ENCODE peak calls at places on chromosomes 16 and 17, in ten cellular contexts. One of them, this sample, is unnamed.

GRCh38 chr16:4083347-4083870 is 32.8 kb downstream of the ADCY9 start:
- DNase-seq in sigmoid colon: no peak
- DNase-seq in pancreas: no peak
- DNase-seq in psoas muscle: no peak
- DNase-seq in spleen: no peak
- DNase-seq in IMR-90: no peak
- DNase-seq in GM23338: no peak
- DNase-seq in neuronal stem cell: no peak
- DNase-seq in Karpas-422: no peak
- DNase-seq in body of pancreas: no peak
- DNase-seq in this sample: no peak

GRCh38 chr17:20281860-20282259 is 185.5 kb downstream of the LGALS9B start:
- DNase-seq in GM23338: no peak
- DNase-seq in sigmoid colon: no peak
- DNase-seq in psoas muscle: peak; percentile 54
- DNase-seq in IMR-90: no peak
- DNase-seq in pancreas: no peak
- DNase-seq in spleen: peak; percentile 83
- DNase-seq in neuronal stem cell: no peak
- DNase-seq in Karpas-422: no peak
- DNase-seq in body of pancreas: no peak
- DNase-seq in this sample: no peak

GRCh38 chr16:68752602-68753001 is 15.5 kb downstream of the CDH1 start:
- DNase-seq in pancreas: no peak
- DNase-seq in GM23338: no peak
- DNase-seq in psoas muscle: no peak
- DNase-seq in IMR-90: no peak
- DNase-seq in spleen: no peak
- DNase-seq in neuronal stem cell: no peak
- DNase-seq in sigmoid colon: no peak
- DNase-seq in body of pancreas: no peak
- DNase-seq in Karpas-422: no peak
- DNase-seq in this sample: no peak

GRCh38 chr17:80254396-80255241 is 6.0 kb upstream of the RNF213 start:
- DNase-seq in spleen: no peak
- DNase-seq in IMR-90: peak; percentile 91
- DNase-seq in psoas muscle: peak; percentile 41
- DNase-seq in neuronal stem cell: no peak
- DNase-seq in GM23338: no peak
- DNase-seq in pancreas: no peak
- DNase-seq in Karpas-422: no peak
- DNase-seq in sigmoid colon: no peak
- DNase-seq in body of pancreas: peak; percentile 66
- DNase-seq in this sample: peak; percentile 82

GRCh38 chr16:324451-325334 is 27.8 kb downstream of the AXIN1 start:
- DNase-seq in psoas muscle: no peak
- DNase-seq in Karpas-422: no peak
- DNase-seq in sigmoid colon: no peak
- DNase-seq in IMR-90: no peak
- DNase-seq in pancreas: no peak
- DNase-seq in neuronal stem cell: no peak
- DNase-seq in GM23338: peak; percentile 70
- DNase-seq in spleen: peak; percentile 90
- DNase-seq in body of pancreas: no peak
- DNase-seq in this sample: no peak

GRCh38 chr17:66915204-66915611 is 49.3 kb upstream of the CACNG4 start:
- DNase-seq in pancreas: no peak
- DNase-seq in spleen: peak; percentile 62
- DNase-seq in GM23338: peak; percentile 31
- DNase-seq in neuronal stem cell: no peak
- DNase-seq in body of pancreas: peak; percentile 40
- DNase-seq in sigmoid colon: no peak
- DNase-seq in psoas muscle: peak; percentile 64
- DNase-seq in Karpas-422: no peak
- DNase-seq in IMR-90: no peak
- DNase-seq in this sample: peak; percentile 75

GRCh38 chr17:39578272-39578671 is 29.4 kb downstream of the NEUROD2 start:
- DNase-seq in GM23338: no peak
- DNase-seq in pancreas: no peak
- DNase-seq in IMR-90: no peak
- DNase-seq in spleen: no peak
- DNase-seq in sigmoid colon: no peak
- DNase-seq in neuronal stem cell: no peak
- DNase-seq in body of pancreas: no peak
- DNase-seq in Karpas-422: no peak
- DNase-seq in psoas muscle: no peak
- DNase-seq in this sample: no peak

GRCh38 chr17:60159479-60159866 is 9.7 kb downstream of the CA4 start:
- DNase-seq in GM23338: no peak
- DNase-seq in sigmoid colon: no peak
- DNase-seq in IMR-90: no peak
- DNase-seq in body of pancreas: no peak
- DNase-seq in Karpas-422: no peak
- DNase-seq in psoas muscle: no peak
- DNase-seq in spleen: no peak
- DNase-seq in neuronal stem cell: no peak
- DNase-seq in pancreas: no peak
- DNase-seq in this sample: no peak

GRCh38 chr17:57221366-57222350 is 34.7 kb upstream of the MSI2 start:
- DNase-seq in GM23338: no peak
- DNase-seq in spleen: no peak
- DNase-seq in pancreas: no peak
- DNase-seq in Karpas-422: no peak
- DNase-seq in IMR-90: no peak
- DNase-seq in neuronal stem cell: no peak
- DNase-seq in body of pancreas: no peak
- DNase-seq in sigmoid colon: no peak
- DNase-seq in psoas muscle: no peak
- DNase-seq in this sample: no peak

GRCh38 chr17:32349503-32349853 is 479 bp upstream of the ZNF207 start:
- DNase-seq in neuronal stem cell: no peak
- DNase-seq in Karpas-422: no peak
- DNase-seq in spleen: peak; percentile 74
- DNase-seq in GM23338: peak; percentile 27
- DNase-seq in psoas muscle: no peak
- DNase-seq in pancreas: no peak
- DNase-seq in sigmoid colon: no peak
- DNase-seq in IMR-90: no peak
- DNase-seq in body of pancreas: no peak
- DNase-seq in this sample: peak; percentile 41

GRCh38 chr16:88769617-88770458 is 15.2 kb downstream of the PIEZO1 start:
- DNase-seq in pancreas: no peak
- DNase-seq in GM23338: peak; percentile 93
- DNase-seq in Karpas-422: peak; percentile 91
- DNase-seq in psoas muscle: no peak
- DNase-seq in IMR-90: no peak
- DNase-seq in spleen: no peak
- DNase-seq in neuronal stem cell: peak; percentile 67
- DNase-seq in sigmoid colon: no peak
- DNase-seq in body of pancreas: peak; percentile 76
- DNase-seq in this sample: peak; percentile 82

GRCh38 chr16:74034862-74035261 is 261.8 kb upstream of the PSMD7 start:
- DNase-seq in neuronal stem cell: peak; percentile 36
- DNase-seq in Karpas-422: peak; percentile 67
- DNase-seq in GM23338: peak; percentile 76
- DNase-seq in spleen: no peak
- DNase-seq in pancreas: no peak
- DNase-seq in IMR-90: peak; percentile 11
- DNase-seq in psoas muscle: no peak
- DNase-seq in body of pancreas: no peak
- DNase-seq in sigmoid colon: no peak
- DNase-seq in this sample: no peak

GRCh38 chr17:7293821-7294613 is 422 bp downstream of the YBX2 start:
- DNase-seq in body of pancreas: peak; percentile 46
- DNase-seq in neuronal stem cell: no peak
- DNase-seq in Karpas-422: no peak
- DNase-seq in GM23338: peak; percentile 91
- DNase-seq in IMR-90: no peak
- DNase-seq in sigmoid colon: no peak
- DNase-seq in spleen: no peak
- DNase-seq in psoas muscle: no peak
- DNase-seq in pancreas: peak; percentile 72
- DNase-seq in this sample: no peak

GRCh38 chr17:38893612-38894011 is 23.8 kb downstream of the LASP1 start:
- DNase-seq in spleen: peak; percentile 88
- DNase-seq in sigmoid colon: no peak
- DNase-seq in IMR-90: no peak
- DNase-seq in GM23338: no peak
- DNase-seq in pancreas: no peak
- DNase-seq in body of pancreas: no peak
- DNase-seq in psoas muscle: no peak
- DNase-seq in Karpas-422: no peak
- DNase-seq in neuronal stem cell: no peak
- DNase-seq in this sample: no peak

GRCh38 chr17:57363998-57364645 is 107.8 kb downstream of the MSI2 start:
- DNase-seq in spleen: no peak
- DNase-seq in body of pancreas: no peak
- DNase-seq in pancreas: no peak
- DNase-seq in Karpas-422: no peak
- DNase-seq in psoas muscle: no peak
- DNase-seq in sigmoid colon: no peak
- DNase-seq in IMR-90: no peak
- DNase-seq in neuronal stem cell: no peak
- DNase-seq in GM23338: no peak
- DNase-seq in this sample: no peak

GRCh38 chr17:40033339-40033738 is 18.1 kb downstream of the CSF3 start:
- DNase-seq in pancreas: no peak
- DNase-seq in GM23338: no peak
- DNase-seq in body of pancreas: peak; percentile 71
- DNase-seq in psoas muscle: no peak
- DNase-seq in spleen: no peak
- DNase-seq in neuronal stem cell: no peak
- DNase-seq in sigmoid colon: no peak
- DNase-seq in Karpas-422: no peak
- DNase-seq in IMR-90: no peak
- DNase-seq in this sample: no peak

GRCh38 chr16:3149630-3150345 is 15.0 kb downstream of the ZNF213 start:
- DNase-seq in IMR-90: peak; percentile 42
- DNase-seq in body of pancreas: peak; percentile 70
- DNase-seq in Karpas-422: peak; percentile 87
- DNase-seq in neuronal stem cell: peak; percentile 65
- DNase-seq in pancreas: peak; percentile 83
- DNase-seq in psoas muscle: peak; percentile 80
- DNase-seq in GM23338: peak; percentile 89
- DNase-seq in spleen: peak; percentile 90
- DNase-seq in sigmoid colon: peak; percentile 83
- DNase-seq in this sample: peak; percentile 48

GRCh38 chr17:35736236-35736635 is 4.8 kb downstream of the RASL10B start:
- DNase-seq in Karpas-422: no peak
- DNase-seq in body of pancreas: no peak
- DNase-seq in IMR-90: no peak
- DNase-seq in sigmoid colon: no peak
- DNase-seq in neuronal stem cell: no peak
- DNase-seq in spleen: no peak
- DNase-seq in pancreas: no peak
- DNase-seq in GM23338: no peak
- DNase-seq in psoas muscle: no peak
- DNase-seq in this sample: no peak

GRCh38 chr16:31487076-31487719 is 4.3 kb downstream of the SLC5A2 start:
- DNase-seq in Karpas-422: no peak
- DNase-seq in psoas muscle: peak; percentile 52
- DNase-seq in IMR-90: no peak
- DNase-seq in pancreas: peak; percentile 60
- DNase-seq in neuronal stem cell: no peak
- DNase-seq in sigmoid colon: no peak
- DNase-seq in spleen: no peak
- DNase-seq in GM23338: no peak
- DNase-seq in body of pancreas: no peak
- DNase-seq in this sample: no peak
- H3K27ac ChIP-seq in Karpas-422: no peak overlapping the region
- H3K27ac ChIP-seq in psoas muscle: no peak overlapping the region
- H3K27ac ChIP-seq in IMR-90: no peak overlapping the region
- H3K27ac ChIP-seq in pancreas: no peak overlapping the region
- H3K27ac ChIP-seq in neuronal stem cell: no peak overlapping the region
- H3K27ac ChIP-seq in sigmoid colon: no peak overlapping the region
- H3K27ac ChIP-seq in spleen: peak overlapping the region; percentile 71
- H3K27ac ChIP-seq in GM23338: no peak overlapping the region
- H3K27ac ChIP-seq in body of pancreas: no peak overlapping the region
- H3K27ac ChIP-seq in this sample: no peak overlapping the region

GRCh38 chr16:23519282-23519681 is 9.0 kb upstream of the GGA2 start:
- DNase-seq in psoas muscle: no peak
- DNase-seq in body of pancreas: no peak
- DNase-seq in sigmoid colon: no peak
- DNase-seq in spleen: no peak
- DNase-seq in pancreas: no peak
- DNase-seq in GM23338: no peak
- DNase-seq in neuronal stem cell: no peak
- DNase-seq in Karpas-422: peak; percentile 65
- DNase-seq in IMR-90: no peak
- DNase-seq in this sample: no peak
- H3K27ac ChIP-seq in psoas muscle: no peak overlapping the region
- H3K27ac ChIP-seq in body of pancreas: no peak overlapping the region
- H3K27ac ChIP-seq in sigmoid colon: no peak overlapping the region
- H3K27ac ChIP-seq in spleen: peak overlapping the region; percentile 76
- H3K27ac ChIP-seq in pancreas: no peak overlapping the region
- H3K27ac ChIP-seq in GM23338: no peak overlapping the region
- H3K27ac ChIP-seq in neuronal stem cell: no peak overlapping the region
- H3K27ac ChIP-seq in Karpas-422: peak overlapping the region; percentile 94
- H3K27ac ChIP-seq in IMR-90: no peak overlapping the region
- H3K27ac ChIP-seq in this sample: no peak overlapping the region

GRCh38 chr17:51419476-51419875 is 159.1 kb downstream of the UTP18 start:
- DNase-seq in GM23338: no peak
- DNase-seq in psoas muscle: no peak
- DNase-seq in spleen: no peak
- DNase-seq in Karpas-422: no peak
- DNase-seq in body of pancreas: peak; percentile 20
- DNase-seq in sigmoid colon: no peak
- DNase-seq in pancreas: no peak
- DNase-seq in neuronal stem cell: no peak
- DNase-seq in IMR-90: no peak
- DNase-seq in this sample: no peak
- H3K27ac ChIP-seq in GM23338: no peak overlapping the region
- H3K27ac ChIP-seq in psoas muscle: no peak overlapping the region
- H3K27ac ChIP-seq in spleen: no peak overlapping the region
- H3K27ac ChIP-seq in Karpas-422: no peak overlapping the region
- H3K27ac ChIP-seq in body of pancreas: no peak overlapping the region
- H3K27ac ChIP-seq in sigmoid colon: no peak overlapping the region
- H3K27ac ChIP-seq in pancreas: no peak overlapping the region
- H3K27ac ChIP-seq in neuronal stem cell: no peak overlapping the region
- H3K27ac ChIP-seq in IMR-90: no peak overlapping the region
- H3K27ac ChIP-seq in this sample: no peak overlapping the region

DNA sequence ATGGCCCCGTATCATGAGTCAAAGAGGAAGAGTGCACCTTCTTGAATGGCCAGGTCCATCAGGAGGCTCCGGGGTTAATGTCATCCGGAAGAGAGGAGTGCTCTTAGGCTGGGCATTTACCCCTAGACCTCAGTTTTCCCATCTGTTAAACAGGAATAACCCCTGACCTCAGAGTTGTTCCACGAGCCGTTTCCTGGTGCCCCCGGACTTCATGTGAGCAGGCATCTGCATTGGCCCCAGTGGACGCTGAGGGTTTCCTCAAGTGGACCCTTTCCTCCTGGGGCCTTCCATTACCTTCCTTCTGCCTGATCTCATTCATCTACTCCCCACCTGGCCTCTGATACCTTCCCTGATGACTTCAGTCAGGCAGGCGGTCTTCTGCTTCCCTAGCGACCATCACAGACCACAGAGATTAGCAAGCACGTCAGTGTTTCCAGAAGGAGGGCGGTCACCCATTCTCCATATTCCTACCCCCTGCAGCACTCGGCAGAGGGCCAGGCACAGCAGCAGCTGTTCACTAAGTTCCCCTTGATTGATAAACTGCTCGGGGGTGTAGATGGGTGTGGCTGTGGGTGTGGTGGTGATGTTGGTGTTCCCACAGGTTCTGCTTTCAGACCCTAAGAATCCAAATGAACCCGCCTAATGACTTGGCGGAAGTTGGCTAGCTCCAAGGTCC is 346.6 kb upstream of the TNRC6C start:
- DNase-seq in sigmoid colon: peak; percentile 48
- DNase-seq in pancreas: no peak
- DNase-seq in Karpas-422: no peak
- DNase-seq in body of pancreas: no peak
- DNase-seq in neuronal stem cell: no peak
- DNase-seq in IMR-90: no peak
- DNase-seq in psoas muscle: no peak
- DNase-seq in GM23338: no peak
- DNase-seq in spleen: peak; percentile 38
- DNase-seq in this sample: no peak
- H3K27ac ChIP-seq in sigmoid colon: no peak overlapping the region
- H3K27ac ChIP-seq in pancreas: no peak overlapping the region
- H3K27ac ChIP-seq in Karpas-422: no peak overlapping the region
- H3K27ac ChIP-seq in body of pancreas: no peak overlapping the region
- H3K27ac ChIP-seq in neuronal stem cell: no peak overlapping the region
- H3K27ac ChIP-seq in IMR-90: no peak overlapping the region
- H3K27ac ChIP-seq in psoas muscle: no peak overlapping the region
- H3K27ac ChIP-seq in GM23338: no peak overlapping the region
- H3K27ac ChIP-seq in spleen: no peak overlapping the region
- H3K27ac ChIP-seq in this sample: no peak overlapping the region

This sample was measured in prostate gland.